ENCODE peak calls at places on chromosomes 5 and 9, in seven cellular contexts. Z is K562, C is HepG2, L is HCT116, A is H1, Q is GM12878, P is SK-N-SH. T is an unnamed sample. For H3K4me1, the result is how much of the 10 kb centered on the place peaks cover.

GRCh38 chr5:73381587-73382411 is 66.8 kb downstream of the FOXD1 start:
- DNase-seq in Z (no peak), C (no peak), L (no peak), A (no peak), Q (no peak), P (peak), T (no peak)

GRCh38 chr9:98193336-98193944 is 1.0 kb upstream of the CORO2A start:
- DNase-seq in Z (no peak), C (no peak), L (no peak), A (no peak), Q (no peak), P (no peak), T (no peak)

GRCh38 chr9:122370869-122371467 is at the start of gene PTGS1:
- DNase-seq in Z (peak), C (no peak), L (no peak), A (no peak), Q (no peak), P (peak), T (no peak)

GRCh38 chr9:16032799-16033198 is 480.0 kb downstream of the CCDC171 start:
- DNase-seq in Z (no peak), C (no peak), L (peak), A (no peak), Q (no peak), P (no peak), T (no peak)

GRCh38 chr9:111572945-111573604 is 26.4 kb downstream of the PTGR1 start:
- DNase-seq in Z (no peak), C (no peak), L (no peak), A (no peak), Q (no peak), P (no peak), T (no peak)

GRCh38 chr5:28648108-28648507 is 1609.7 kb upstream of the CDH9 start:
- DNase-seq in Z (no peak), C (peak), L (no peak), A (no peak), Q (no peak), P (peak), T (no peak)

GRCh38 chr9:120650352-120650751 is 63.9 kb downstream of the MEGF9 start:
- DNase-seq in Z (no peak), C (peak), L (no peak), A (no peak), Q (no peak), P (no peak), T (no peak)

GRCh38 chr9:121836382-121836885 is 185.0 kb downstream of the DAB2IP start:
- DNase-seq in Z (no peak), C (no peak), L (no peak), A (no peak), Q (no peak), P (no peak), T (no peak)

GRCh38 chr5:36305571-36306326 is 4.0 kb upstream of the RANBP3L start:
- DNase-seq in Z (no peak), C (peak), L (peak), A (no peak), Q (no peak), P (peak), T (peak)

GRCh38 chr5:151138114-151138513 is 19.5 kb downstream of the ANXA6 start:
- DNase-seq in Z (no peak), C (no peak), L (no peak), A (no peak), Q (no peak), P (no peak), T (no peak)
- TF ChIP-seq SIN3A in Z (no peak), C (no peak), L (no peak), A (no peak), Q (no peak), P (no peak), T (no peak)

DNA sequence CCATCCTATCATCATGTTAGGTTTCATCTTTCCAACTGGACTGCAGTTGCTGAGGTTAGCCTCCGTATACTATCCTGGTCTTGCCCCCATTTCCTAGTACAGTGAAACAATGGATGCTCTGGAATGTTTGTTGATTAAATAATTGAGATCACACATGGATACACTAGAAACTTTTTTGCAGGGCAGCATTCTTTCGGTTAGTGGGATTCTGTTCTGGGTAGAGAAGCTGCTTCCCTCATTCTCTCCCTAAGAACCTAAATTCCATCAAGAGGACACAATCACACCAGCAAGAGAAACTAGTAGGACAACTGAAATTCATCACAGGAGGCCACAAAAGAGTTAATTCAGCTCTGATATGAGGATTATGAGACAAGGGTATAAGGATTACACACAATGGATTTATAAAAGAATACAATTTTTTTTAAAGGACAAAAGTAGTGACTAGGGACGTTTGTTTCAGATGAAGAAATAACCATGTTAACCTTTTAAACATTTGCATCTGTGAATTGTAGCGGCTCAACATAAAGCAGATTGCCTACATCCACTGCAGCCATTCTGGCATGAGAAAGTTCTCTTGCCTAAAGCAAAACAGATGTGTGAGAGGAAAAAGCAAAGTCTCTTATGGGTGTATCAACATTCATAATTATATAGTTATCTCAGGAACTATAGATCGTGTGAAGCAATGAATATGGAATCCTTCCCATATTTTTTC is 162.7 kb upstream of the LHFPL2 start:
- DNase-seq in Z (no peak), C (no peak), L (no peak), A (no peak), Q (no peak), P (peak), T (no peak)
- H3K4me1 ChIP-seq in Z (under half), C (under half), L (under half), A (under half), Q (under half), P (under half), T (under half)

DNA sequence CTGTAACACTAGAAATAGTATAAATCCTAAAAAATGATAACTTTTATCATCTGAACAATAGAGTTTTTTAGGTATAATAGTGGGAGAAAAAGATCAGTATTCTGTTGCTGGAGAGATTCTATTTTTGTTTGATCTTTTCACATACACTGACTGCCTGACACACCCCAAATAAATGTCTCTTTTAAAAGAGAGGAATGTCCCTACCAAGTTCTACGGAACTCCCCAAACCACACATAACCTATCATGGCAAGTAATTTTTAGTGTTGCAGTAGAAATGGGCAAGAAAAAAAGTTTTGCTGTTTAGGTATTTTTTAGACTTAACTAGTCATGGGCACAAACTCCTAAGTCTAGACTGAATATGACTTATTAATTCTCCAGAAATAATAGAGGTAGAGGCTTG is 139.1 kb downstream of the ELAVL2 start:
- DNase-seq in Z (no peak), C (no peak), L (no peak), A (no peak), Q (no peak), P (no peak), T (no peak)
- TF ChIP-seq SIN3A in Z (no peak), C (no peak), L (no peak), A (no peak), Q (no peak), P (no peak), T (no peak)

GRCh38 chr9:72576087-72576486 is 54.7 kb downstream of the TMC1 start:
- DNase-seq in Z (no peak), C (no peak), L (no peak), A (no peak), Q (no peak), P (no peak), T (no peak)
- H3K4me1 ChIP-seq in Z (under half), C (under half), L (half or more), A (under half), Q (under half), P (under half), T (under half)

DNA sequence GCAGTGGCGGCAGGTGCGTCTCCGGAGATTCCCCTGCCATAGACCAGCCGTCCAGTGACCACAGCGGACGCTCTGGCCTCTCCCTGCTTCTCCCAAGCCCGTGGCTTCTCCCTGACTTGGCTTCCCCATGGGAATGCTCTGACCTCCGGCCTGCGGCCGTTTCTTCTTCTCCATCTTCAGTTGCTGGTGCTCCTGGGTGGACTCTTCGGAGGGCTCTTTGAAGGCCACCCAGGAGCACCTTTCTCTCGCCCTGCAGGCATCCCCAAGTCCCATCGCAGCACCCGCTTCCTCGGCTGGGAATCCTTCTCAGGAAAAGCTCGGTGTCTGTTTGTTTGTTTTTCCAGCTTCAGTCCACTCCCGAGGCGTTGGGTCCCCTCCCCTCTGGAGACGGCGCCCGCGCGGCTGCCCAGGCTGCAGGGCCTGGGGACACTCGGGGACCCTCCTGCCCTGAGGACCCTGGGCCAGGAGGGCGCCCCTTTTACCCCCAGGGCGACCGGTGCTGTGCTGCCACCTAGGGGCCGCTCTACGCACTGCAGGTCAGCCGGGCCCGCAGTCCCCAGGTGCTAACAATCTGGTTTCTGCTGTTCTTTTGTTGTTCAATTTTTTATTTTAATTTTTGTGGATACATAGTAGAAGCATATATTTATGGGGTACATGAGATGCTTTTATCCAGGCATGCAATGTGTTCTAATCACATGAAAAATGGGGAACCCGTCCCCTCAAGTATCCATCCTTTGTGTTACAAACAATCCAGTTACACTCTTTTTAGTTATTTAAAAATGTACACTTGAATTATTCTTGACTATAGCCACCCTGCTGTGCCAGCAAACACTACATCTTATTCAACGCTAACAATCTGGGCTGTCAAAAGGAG is 197.9 kb upstream of the ADAMTS16 start:
- DNase-seq in Z (peak), C (no peak), L (no peak), A (no peak), Q (no peak), P (peak), T (no peak)
- TF ChIP-seq SIN3A in Z (no peak), C (no peak), L (no peak), A (no peak), Q (no peak), P (no peak), T (no peak)

DNA sequence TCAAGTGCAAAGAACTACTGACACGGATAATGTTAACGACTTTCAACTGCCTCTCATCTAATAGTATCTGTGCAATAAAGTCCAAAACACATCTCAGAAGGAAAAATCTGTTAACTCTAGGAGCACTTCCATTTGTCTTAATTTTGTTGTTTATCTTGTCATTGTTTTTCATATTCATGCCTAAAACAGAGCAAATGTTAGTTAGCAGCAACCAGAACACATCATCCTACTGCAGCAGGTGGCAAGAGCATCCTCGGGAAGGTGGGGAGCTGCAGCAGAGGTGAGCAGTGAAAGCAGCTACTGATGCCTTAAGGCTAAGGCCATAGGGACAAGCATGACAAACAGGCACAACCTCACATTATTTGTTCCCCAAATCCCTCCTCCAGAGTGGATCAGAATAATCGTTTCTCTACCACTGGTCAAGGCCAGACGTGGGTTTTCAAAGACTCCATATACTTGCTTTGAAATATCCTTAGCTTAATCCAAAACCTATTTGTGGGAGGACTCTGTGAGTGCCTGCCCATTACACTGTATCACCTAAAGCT is 1.1 kb downstream of the HMGCS1 start:
- DNase-seq in Z (no peak), C (no peak), L (no peak), A (no peak), Q (no peak), P (no peak), T (no peak)
- H3K4me1 ChIP-seq in Z (under half), C (half or more), L (under half), A (under half), Q (under half), P (under half), T (under half)

DNA sequence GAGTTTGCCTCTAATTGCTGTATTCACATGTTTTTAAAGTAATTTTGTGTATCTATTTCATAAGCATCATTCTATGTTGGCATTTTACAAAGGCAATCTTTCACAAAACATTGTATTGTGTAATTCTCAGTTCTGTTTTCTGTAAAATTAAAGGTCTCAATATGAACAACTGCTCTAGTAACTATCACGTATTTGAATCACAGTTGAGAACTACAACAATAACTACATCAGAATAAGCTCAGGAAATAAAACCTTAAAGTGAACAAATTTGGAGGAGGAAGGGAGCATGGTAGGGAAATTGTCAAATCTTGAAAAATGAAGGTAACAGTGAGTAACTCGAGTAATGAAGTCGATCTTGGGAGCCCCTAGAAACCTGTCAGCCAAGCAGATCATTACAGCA is 22.5 kb upstream of the CAMK4 start:
- DNase-seq in Z (no peak), C (no peak), L (no peak), A (no peak), Q (no peak), P (no peak), T (no peak)
- TF ChIP-seq SIN3A in Z (no peak), C (no peak), L (no peak), A (no peak), Q (no peak), P (no peak), T (no peak)

GRCh38 chr9:137191245-137191644 is 2.8 kb downstream of the SSNA1 start:
- DNase-seq in Z (no peak), C (no peak), L (no peak), A (no peak), Q (no peak), P (no peak), T (no peak)
- H3K4me1 ChIP-seq in Z (half or more), C (under half), L (under half), A (under half), Q (under half), P (under half), T (under half)

DNA sequence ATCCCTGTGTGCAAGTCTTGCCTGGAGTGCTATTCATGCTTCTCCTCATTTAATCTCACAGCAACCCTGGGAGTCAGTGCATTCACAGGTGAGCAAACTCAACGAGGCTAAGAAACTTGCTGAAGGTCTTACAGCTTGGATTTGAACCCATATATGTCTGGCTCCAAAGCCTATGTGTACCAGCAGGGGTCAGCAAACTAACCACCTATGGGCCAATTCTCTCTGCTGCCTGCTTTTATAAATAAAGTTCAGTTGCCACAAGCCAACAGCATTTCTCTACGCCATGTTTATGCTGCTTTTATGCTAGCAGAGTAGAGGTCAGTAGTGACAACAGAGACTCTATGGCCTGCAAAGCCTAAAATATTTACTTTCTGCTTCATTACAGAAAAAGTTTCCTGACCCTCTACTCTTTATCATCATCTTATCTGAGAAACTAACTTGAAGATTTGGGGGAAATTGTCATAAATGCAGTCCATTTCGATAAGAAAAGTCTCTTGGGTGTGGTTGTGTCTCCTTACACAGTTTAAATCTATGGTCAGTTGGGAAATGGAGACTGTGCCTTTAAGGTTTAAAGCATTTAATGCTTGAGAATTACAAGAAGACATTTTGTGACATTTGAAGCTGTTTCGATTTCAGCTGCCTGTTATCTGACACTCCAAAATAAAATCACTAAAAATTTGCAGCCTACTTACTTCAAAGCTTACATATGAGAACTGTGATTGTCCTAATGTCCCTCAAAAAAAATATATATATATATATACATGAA is 137.7 kb downstream of the PRELID2 start:
- DNase-seq in Z (peak), C (peak), L (peak), A (no peak), Q (no peak), P (peak), T (peak)
- TF ChIP-seq SIN3A in Z (no peak), C (no peak), L (no peak), A (no peak), Q (no peak), P (no peak), T (no peak)